ENCODE peak calls at places on chromosomes 11 and 22, in eight cellular contexts. V is neuronal stem cell; R is HCT116; A is central memory CD4-positive, alpha-beta T cell; C is effector CD4-positive, alpha-beta T cell; W is H4; T is LHCN-M2; U is stimulated activated CD4-positive, alpha-beta T cell treated with anti-CD3 and anti-CD28 coated beads, Interleukin-12 subunit alpha, Interleukin-12 subunit beta, amount 100 ng/mL, for 4 hours. D is an unnamed sample.
A peak's percentile ranks its signal among the peaks of the same experiment; 100 is the strongest.

GRCh38 chr11:10377182-10377581 is 72.3 kb downstream of the ADM start:
- DNase-seq in V (no peak), R (no peak), A (no peak), C (no peak), W (no peak), T (no peak), U (no peak), D (no peak)

GRCh38 chr11:95916049-95916448 is 7.9 kb downstream of the MTMR2 start:
- DNase-seq in V (no peak), R (no peak), A (no peak), C (no peak), W (no peak), T (no peak), U (no peak), D (no peak)

GRCh38 chr11:134644489-134645456 is 232.7 kb upstream of the B3GAT1 start:
- DNase-seq in V (no peak), R (no peak), A (no peak), C (no peak), W (no peak), T (no peak), U (no peak), D (no peak)

GRCh38 chr11:128328955-128329551 is 258.3 kb downstream of the ETS1 start:
- DNase-seq in V (no peak), R (no peak), A (peak; percentile 66), C (peak; percentile 38), W (no peak), T (no peak), U (no peak), D (no peak)

GRCh38 chr22:43094085-43094484 is 4.9 kb upstream of the TTLL1 start:
- DNase-seq in V (no peak), R (no peak), A (no peak), C (no peak), W (peak; percentile 66), T (peak; percentile 13), U (no peak), D (no peak)

GRCh38 chr22:23237201-23237798 is 57.0 kb downstream of the BCR start:
- DNase-seq in V (peak; percentile 52), R (no peak), A (no peak), C (no peak), W (no peak), T (peak; percentile 97), U (no peak), D (peak; percentile 45)

GRCh38 chr11:134289789-134290188 is 13.6 kb downstream of the GLB1L3 start:
- DNase-seq in V (no peak), R (no peak), A (no peak), C (no peak), W (no peak), T (no peak), U (no peak), D (no peak)

GRCh38 chr11:77287136-77287535 is 14.3 kb downstream of the GDPD4 start:
- DNase-seq in V (no peak), R (no peak), A (no peak), C (no peak), W (no peak), T (peak; percentile 63), U (no peak), D (no peak)

GRCh38 chr11:74037309-74037708 is 28.4 kb upstream of the UCP3 start:
- DNase-seq in V (no peak), R (peak; percentile 36), A (no peak), C (no peak), W (peak; percentile 20), T (peak; percentile 15), U (no peak), D (no peak)

GRCh38 chr11:16612801-16613400 is 125.5 kb upstream of the C11orf58 start:
- DNase-seq in V (peak; percentile 37), R (no peak), A (no peak), C (no peak), W (no peak), T (no peak), U (no peak), D (peak; percentile 69)

GRCh38 chr11:3866206-3866605 is 10.7 kb downstream of the STIM1 start:
- DNase-seq in V (no peak), R (no peak), A (no peak), C (no peak), W (peak; percentile 27), T (no peak), U (no peak), D (no peak)

GRCh38 chr22:16776088-16776487 is 49.1 kb downstream of the XKR3 start:
- DNase-seq in V (no peak), R (no peak), A (no peak), C (no peak), W (no peak), T (no peak), U (no peak), D (no peak)

GRCh38 chr11:118194835-118195627 is 18.6 kb upstream of the SCN2B start:
- DNase-seq in V (no peak), R (no peak), A (no peak), C (no peak), W (peak; percentile 72), T (peak; percentile 13), U (no peak), D (peak; percentile 91)

GRCh38 chr11:48020092-48020755 is 39.9 kb downstream of the PTPRJ start:
- DNase-seq in V (no peak), R (no peak), A (peak; percentile 57), C (peak; percentile 19), W (no peak), T (no peak), U (no peak), D (no peak)

GRCh38 chr11:110829873-110830272 is 117.6 kb upstream of the ARHGAP20 start:
- DNase-seq in V (no peak), R (no peak), A (no peak), C (no peak), W (no peak), T (no peak), U (no peak), D (no peak)

GRCh38 chr11:33893711-33894401 is 2.0 kb upstream of the LMO2 start:
- DNase-seq in V (no peak), R (no peak), A (peak; percentile 71), C (no peak), W (no peak), T (no peak), U (peak; percentile 65), D (no peak)

GRCh38 chr11:111846063-111846462 is 25.3 kb downstream of the ALG9 start:
- DNase-seq in V (no peak), R (no peak), A (no peak), C (no peak), W (peak; percentile 44), T (peak; percentile 46), U (no peak), D (no peak)

GRCh38 chr11:102733232-102733875 is 8.6 kb upstream of the MMP8 start:
- DNase-seq in V (peak; percentile 59), R (peak; percentile 57), A (no peak), C (no peak), W (peak; percentile 41), T (peak; percentile 46), U (peak; percentile 19), D (peak; percentile 50)

GRCh38 chr22:46737105-46737975 is 712 bp downstream of the CERK start:
- DNase-seq in V (no peak), R (no peak), A (peak; percentile 56), C (peak; percentile 22), W (no peak), T (peak; percentile 38), U (peak; percentile 37), D (no peak)

GRCh38 chr11:118899706-118900360 is 16.1 kb downstream of the CXCR5 start:
- DNase-seq in V (no peak), R (no peak), A (no peak), C (no peak), W (no peak), T (peak; percentile 35), U (no peak), D (no peak)

GRCh38 chr11:95338430-95338991 is 107.5 kb upstream of the SESN3 start:
- DNase-seq in V (no peak), R (no peak), A (no peak), C (no peak), W (peak; percentile 34), T (no peak), U (no peak), D (peak; percentile 96)

GRCh38 chr11:112963368-112963955 is 2.2 kb downstream of the NCAM1 start:
- DNase-seq in V (peak; percentile 72), R (no peak), A (no peak), C (no peak), W (no peak), T (peak; percentile 25), U (no peak), D (peak; percentile 72)

GRCh38 chr22:24101966-24102365 is 79.3 kb upstream of the SUSD2 start:
- DNase-seq in V (no peak), R (no peak), A (no peak), C (no peak), W (no peak), T (no peak), U (no peak), D (no peak)

GRCh38 chr11:20529757-20530156 is 69.7 kb upstream of the SLC6A5 start:
- DNase-seq in V (no peak), R (no peak), A (no peak), C (no peak), W (no peak), T (no peak), U (no peak), D (no peak)

GRCh38 chr11:119684361-119685072 is 44.5 kb downstream of the NECTIN1 start:
- DNase-seq in V (no peak), R (no peak), A (no peak), C (no peak), W (peak; percentile 83), T (peak; percentile 79), U (no peak), D (no peak)

GRCh38 chr22:22773979-22774738 is 113.5 kb upstream of the IGLL5 start:
- DNase-seq in V (no peak), R (no peak), A (no peak), C (no peak), W (no peak), T (no peak), U (no peak), D (no peak)

GRCh38 chr22:22080270-22080669 is 97.7 kb upstream of the TOP3B start:
- DNase-seq in V (no peak), R (no peak), A (no peak), C (no peak), W (no peak), T (peak; percentile 76), U (no peak), D (no peak)

GRCh38 chr11:131693756-131694155 is 323.3 kb downstream of the NTM start:
- DNase-seq in V (no peak), R (no peak), A (no peak), C (no peak), W (no peak), T (no peak), U (no peak), D (no peak)

GRCh38 chr22:44192098-44192810 is 11.5 kb downstream of the PARVG start:
- DNase-seq in V (no peak), R (peak; percentile 60), A (no peak), C (peak; percentile 27), W (peak; percentile 63), T (no peak), U (peak; percentile 12), D (no peak)

GRCh38 chr22:36125434-36125833 is 35.1 kb downstream of the APOL3 start:
- DNase-seq in V (no peak), R (no peak), A (no peak), C (no peak), W (no peak), T (no peak), U (no peak), D (no peak)

GRCh38 chr11:89491141-89491690 is at the start of gene NOX4:
- DNase-seq in V (peak; percentile 65), R (no peak), A (no peak), C (no peak), W (no peak), T (peak; percentile 1), U (no peak), D (peak; percentile 12)

GRCh38 chr11:59053387-59053786 is 32.7 kb upstream of the GLYATL1B start:
- DNase-seq in V (peak; percentile 57), R (peak; percentile 40), A (peak; percentile 61), C (peak; percentile 77), W (peak; percentile 39), T (peak; percentile 47), U (peak; percentile 79), D (no peak)

D was measured in NCI-H1105.